ENCODE peak calls at places on chromosomes 11 and 22, in seven cellular contexts. I is GM12878, X is HCT116, T is K562, N is HepG2, Z is SK-N-SH, V is H1. F is an unnamed sample.

GRCh38 chr11:106309070-106309684 is 231.7 kb downstream of the AASDHPPT start:
- DNase-seq in I (no peak), X (no peak), T (no peak), N (no peak), Z (no peak), V (no peak), F (no peak)

GRCh38 chr11:101706015-101706414 is 122.2 kb upstream of the TRPC6 start:
- DNase-seq in I (no peak), X (no peak), T (no peak), N (no peak), Z (no peak), V (no peak), F (no peak)

GRCh38 chr11:129625930-129626329 is 189.7 kb upstream of the TMEM45B start:
- DNase-seq in I (no peak), X (no peak), T (no peak), N (no peak), Z (no peak), V (no peak), F (no peak)

GRCh38 chr11:1082728-1083620 is 8.3 kb downstream of the MUC2 start:
- DNase-seq in I (no peak), X (no peak), T (no peak), N (no peak), Z (no peak), V (no peak), F (no peak)

GRCh38 chr22:37996079-37996478 is 11.7 kb upstream of the SOX10 start:
- DNase-seq in I (no peak), X (no peak), T (no peak), N (no peak), Z (peak; percentile 51), V (no peak), F (no peak)

GRCh38 chr22:46201059-46201757 is 48.9 kb downstream of the CDPF1 start:
- DNase-seq in I (no peak), X (peak; percentile 46), T (no peak), N (peak; percentile 61), Z (no peak), V (peak; percentile 65), F (peak; percentile 62)

GRCh38 chr22:22168941-22169867 is 75.4 kb upstream of the VPREB1 start:
- DNase-seq in I (no peak), X (no peak), T (peak; percentile 12), N (no peak), Z (no peak), V (no peak), F (no peak)

GRCh38 chr22:44192098-44192810 is 11.5 kb downstream of the PARVG start:
- DNase-seq in I (no peak), X (peak; percentile 60), T (peak; percentile 60), N (no peak), Z (peak; percentile 70), V (peak; percentile 15), F (peak; percentile 36)

GRCh38 chr11:9530901-9531625 is 42.4 kb upstream of the WEE1 start:
- DNase-seq in I (no peak), X (no peak), T (no peak), N (no peak), Z (no peak), V (no peak), F (no peak)

GRCh38 chr11:130220311-130221030 is 60.9 kb downstream of the ST14 start:
- DNase-seq in I (no peak), X (no peak), T (no peak), N (peak; percentile 61), Z (no peak), V (no peak), F (no peak)

GRCh38 chr11:28738549-28738948 is 630.4 kb downstream of the METTL15 start:
- DNase-seq in I (no peak), X (no peak), T (no peak), N (no peak), Z (no peak), V (no peak), F (no peak)

GRCh38 chr11:21630934-21631478 is 561.9 kb upstream of the ANO5 start:
- DNase-seq in I (peak; percentile 31), X (no peak), T (no peak), N (no peak), Z (no peak), V (no peak), F (no peak)

GRCh38 chr11:85663080-85663729 is 1.7 kb downstream of the CREBZF start:
- DNase-seq in I (no peak), X (no peak), T (no peak), N (no peak), Z (no peak), V (no peak), F (no peak)

DNA sequence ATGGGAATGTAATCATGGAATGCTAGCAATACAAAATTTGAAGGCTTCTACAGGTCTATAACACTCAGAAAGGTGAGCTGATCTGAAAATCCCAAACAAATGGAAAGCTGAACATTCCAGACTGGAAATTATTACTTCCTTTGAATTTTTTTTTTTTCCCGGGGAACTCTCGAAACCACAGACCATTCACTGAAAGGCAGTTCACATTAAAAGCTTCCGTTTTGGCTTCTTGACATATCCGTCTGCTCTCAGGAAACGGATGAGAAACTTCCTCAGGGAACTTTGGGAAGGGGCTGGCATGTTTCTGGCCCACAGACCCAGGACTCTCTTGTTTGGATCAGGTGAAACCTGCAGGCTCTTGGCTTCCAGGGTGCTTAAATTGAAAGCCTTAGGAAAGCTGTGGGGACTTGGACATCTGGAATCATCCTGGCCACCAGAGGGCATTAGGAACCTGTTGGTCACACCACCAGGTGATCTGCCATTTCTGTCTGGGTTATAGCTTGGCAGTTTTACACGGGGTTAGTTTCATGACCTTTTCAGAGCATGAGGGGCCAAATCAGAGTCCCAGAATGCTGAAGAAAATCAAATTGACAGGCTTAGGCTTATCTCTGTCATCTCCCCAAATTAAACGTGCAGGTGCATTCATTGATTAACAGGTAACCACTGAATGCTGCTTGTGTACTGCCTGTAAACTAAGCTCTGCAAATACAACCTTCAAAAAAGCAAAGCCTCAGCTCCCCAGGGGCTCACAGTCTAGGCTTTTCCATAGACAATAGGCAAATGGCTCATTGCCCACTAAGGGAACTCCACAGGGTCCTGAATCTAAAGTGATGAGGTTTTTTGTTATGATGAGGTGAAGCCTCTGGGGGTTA is 22.7 kb upstream of the GRAMD1B start:
- DNase-seq in I (no peak), X (peak; percentile 74), T (peak; percentile 53), N (peak; percentile 58), Z (peak; percentile 57), V (peak; percentile 56), F (peak; percentile 76)
- TF ChIP-seq YY1 in I (peak; percentile 89), X (peak; percentile 63), T (peak; percentile 12), N (no peak), Z (no peak), V (peak; percentile 79), F (no peak)

DNA sequence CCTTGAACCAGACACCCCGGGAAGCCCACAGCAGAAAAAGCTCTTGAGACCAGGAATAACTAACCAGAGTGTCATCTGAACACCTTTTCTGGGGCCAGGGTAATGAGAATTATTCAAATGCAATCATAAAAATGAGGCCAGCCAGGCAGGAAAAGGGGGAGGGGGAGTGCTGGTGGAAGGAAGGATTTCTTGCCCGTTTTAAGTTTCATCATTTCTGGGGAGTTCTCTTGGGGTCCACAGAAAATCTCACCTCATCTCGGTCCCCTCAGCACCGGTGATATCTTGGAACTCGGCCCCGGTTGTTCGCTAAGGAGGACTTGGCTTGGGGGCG is 495 bp upstream of the PKNOX2 start:
- DNase-seq in I (no peak), X (no peak), T (no peak), N (no peak), Z (no peak), V (no peak), F (no peak)
- H3K4me3 ChIP-seq in I (no peak overlapping the region), X (no peak overlapping the region), T (no peak overlapping the region), N (no peak overlapping the region), Z (no peak overlapping the region), V (peak overlapping the region; percentile 39), F (peak overlapping the region; percentile 45)

GRCh38 chr11:69537855-69538640 is 56.6 kb downstream of the LINC01488 start:
- DNase-seq in I (no peak), X (no peak), T (no peak), N (no peak), Z (no peak), V (no peak), F (no peak)
- TF ChIP-seq YY1 in I (no peak), X (no peak), T (no peak), N (no peak), Z (no peak), V (no peak), F (no peak)

GRCh38 chr11:114058026-114058706 is 1.3 kb upstream of the ZBTB16 start:
- DNase-seq in I (no peak), X (no peak), T (no peak), N (no peak), Z (no peak), V (no peak), F (no peak)
- H3K4me3 ChIP-seq in I (no peak overlapping the region), X (no peak overlapping the region), T (no peak overlapping the region), N (no peak overlapping the region), Z (no peak overlapping the region), V (peak overlapping the region; percentile 23), F (no peak overlapping the region)

GRCh38 chr11:65308281-65308891 is 6.3 kb upstream of the CDC42EP2 start:
- DNase-seq in I (no peak), X (no peak), T (no peak), N (no peak), Z (no peak), V (no peak), F (no peak)
- TF ChIP-seq YY1 in I (no peak), X (no peak), T (no peak), N (no peak), Z (no peak), V (no peak), F (no peak)

GRCh38 chr11:57638005-57638760 is 11.5 kb downstream of the YPEL4 start:
- DNase-seq in I (no peak), X (no peak), T (no peak), N (peak; percentile 55), Z (peak; percentile 98), V (peak; percentile 89), F (peak; percentile 97)
- H3K4me3 ChIP-seq in I (peak overlapping the region; percentile 82), X (peak overlapping the region; percentile 78), T (no peak overlapping the region), N (peak overlapping the region; percentile 69), Z (peak overlapping the region; percentile 86), V (peak overlapping the region; percentile 94), F (peak overlapping the region; percentile 92)

DNA sequence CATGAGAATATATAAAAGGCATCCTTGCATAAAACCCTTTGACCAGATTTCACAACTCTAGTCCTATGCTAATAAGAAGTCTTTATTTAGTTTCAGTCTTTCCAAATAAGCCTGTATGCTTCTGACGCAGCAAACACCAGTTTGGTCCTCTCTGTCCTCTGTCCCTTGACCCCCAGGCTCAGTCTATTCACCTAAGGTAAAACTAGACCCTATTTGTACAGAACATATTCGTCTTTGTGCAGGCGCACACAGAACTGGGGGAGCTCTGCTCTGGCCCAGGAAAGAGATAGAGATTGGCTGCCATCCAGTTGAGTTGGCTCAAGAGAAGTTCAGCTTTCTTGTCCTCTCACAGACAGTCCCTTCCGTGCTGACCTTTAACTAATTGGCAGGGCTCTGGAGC is 21.0 kb upstream of the PSMA1 start:
- DNase-seq in I (no peak), X (no peak), T (peak; percentile 42), N (peak; percentile 36), Z (no peak), V (no peak), F (no peak)
- TF ChIP-seq YY1 in I (no peak), X (no peak), T (no peak), N (no peak), Z (no peak), V (no peak), F (no peak)